ENCODE peak calls at places on chromosome 19, in ten cellular contexts. One of them, this sample, is unnamed.

GRCh38 chr19:44592451-44592890 is 20.9 kb upstream of the IGSF23 start:
- ATAC-seq in CD8-positive, alpha-beta T cell: no peak
- ATAC-seq in activated CD8-positive, alpha-beta memory T cell treated with anti-CD3 and anti-CD28 coated beads, Interleukin-2, amount 10 ng/mL, durations not matched to agents 7 days and 5 days: no peak
- ATAC-seq in stimulated activated naive CD8-positive, alpha-beta T cell treated with anti-CD3 and anti-CD28 coated beads, Interleukin-15, amount 100 ng/mL, for 72 hours: no peak
- ATAC-seq in activated T-helper 17 cell treated with anti-CD3 and anti-CD28 coated beads, Interleukin-2, amount 50 U/mL, for 72 hours: no peak
- ATAC-seq in A549: peak
- ATAC-seq in body of pancreas: peak
- ATAC-seq in left lobe of liver: peak
- ATAC-seq in Right ventricle myocardium superior: peak
- ATAC-seq in activated CD8-positive, alpha-beta T cell treated with anti-CD3 and anti-CD28 coated beads for 36 hours: no peak
- ATAC-seq in this sample: no peak

GRCh38 chr19:3065675-3066357 is 3.5 kb upstream of the TLE5 start:
- ATAC-seq in left lobe of liver: no peak
- ATAC-seq in body of pancreas: peak
- ATAC-seq in stimulated activated naive CD8-positive, alpha-beta T cell treated with anti-CD3 and anti-CD28 coated beads, Interleukin-15, amount 100 ng/mL, for 72 hours: no peak
- ATAC-seq in activated T-helper 17 cell treated with anti-CD3 and anti-CD28 coated beads, Interleukin-2, amount 50 U/mL, for 72 hours: no peak
- ATAC-seq in A549: no peak
- ATAC-seq in activated CD8-positive, alpha-beta memory T cell treated with anti-CD3 and anti-CD28 coated beads, Interleukin-2, amount 10 ng/mL, durations not matched to agents 7 days and 5 days: no peak
- ATAC-seq in Right ventricle myocardium superior: no peak
- ATAC-seq in activated CD8-positive, alpha-beta T cell treated with anti-CD3 and anti-CD28 coated beads for 36 hours: no peak
- ATAC-seq in CD8-positive, alpha-beta T cell: no peak
- ATAC-seq in this sample: no peak

GRCh38 chr19:3931041-3931440 is 1.8 kb upstream of the NMRK2 start:
- ATAC-seq in activated CD8-positive, alpha-beta memory T cell treated with anti-CD3 and anti-CD28 coated beads, Interleukin-2, amount 10 ng/mL, durations not matched to agents 7 days and 5 days: no peak
- ATAC-seq in activated CD8-positive, alpha-beta T cell treated with anti-CD3 and anti-CD28 coated beads for 36 hours: no peak
- ATAC-seq in Right ventricle myocardium superior: peak
- ATAC-seq in A549: no peak
- ATAC-seq in body of pancreas: peak
- ATAC-seq in CD8-positive, alpha-beta T cell: no peak
- ATAC-seq in stimulated activated naive CD8-positive, alpha-beta T cell treated with anti-CD3 and anti-CD28 coated beads, Interleukin-15, amount 100 ng/mL, for 72 hours: no peak
- ATAC-seq in activated T-helper 17 cell treated with anti-CD3 and anti-CD28 coated beads, Interleukin-2, amount 50 U/mL, for 72 hours: no peak
- ATAC-seq in left lobe of liver: peak
- ATAC-seq in this sample: no peak

GRCh38 chr19:48473161-48473966 is 4.2 kb downstream of the CYTH2 start:
- ATAC-seq in activated CD8-positive, alpha-beta T cell treated with anti-CD3 and anti-CD28 coated beads for 36 hours: no peak
- ATAC-seq in body of pancreas: no peak
- ATAC-seq in CD8-positive, alpha-beta T cell: no peak
- ATAC-seq in activated CD8-positive, alpha-beta memory T cell treated with anti-CD3 and anti-CD28 coated beads, Interleukin-2, amount 10 ng/mL, durations not matched to agents 7 days and 5 days: no peak
- ATAC-seq in Right ventricle myocardium superior: no peak
- ATAC-seq in activated T-helper 17 cell treated with anti-CD3 and anti-CD28 coated beads, Interleukin-2, amount 50 U/mL, for 72 hours: no peak
- ATAC-seq in left lobe of liver: no peak
- ATAC-seq in stimulated activated naive CD8-positive, alpha-beta T cell treated with anti-CD3 and anti-CD28 coated beads, Interleukin-15, amount 100 ng/mL, for 72 hours: no peak
- ATAC-seq in A549: no peak
- ATAC-seq in this sample: no peak

GRCh38 chr19:54209748-54210494 is 9.3 kb downstream of the RPS9 start:
- ATAC-seq in body of pancreas: peak
- ATAC-seq in activated CD8-positive, alpha-beta T cell treated with anti-CD3 and anti-CD28 coated beads for 36 hours: no peak
- ATAC-seq in stimulated activated naive CD8-positive, alpha-beta T cell treated with anti-CD3 and anti-CD28 coated beads, Interleukin-15, amount 100 ng/mL, for 72 hours: no peak
- ATAC-seq in activated CD8-positive, alpha-beta memory T cell treated with anti-CD3 and anti-CD28 coated beads, Interleukin-2, amount 10 ng/mL, durations not matched to agents 7 days and 5 days: no peak
- ATAC-seq in activated T-helper 17 cell treated with anti-CD3 and anti-CD28 coated beads, Interleukin-2, amount 50 U/mL, for 72 hours: no peak
- ATAC-seq in CD8-positive, alpha-beta T cell: no peak
- ATAC-seq in left lobe of liver: peak
- ATAC-seq in A549: peak
- ATAC-seq in Right ventricle myocardium superior: peak
- ATAC-seq in this sample: peak

GRCh38 chr19:3620145-3620816 is 6.3 kb downstream of the CACTIN start:
- ATAC-seq in Right ventricle myocardium superior: no peak
- ATAC-seq in activated CD8-positive, alpha-beta T cell treated with anti-CD3 and anti-CD28 coated beads for 36 hours: no peak
- ATAC-seq in body of pancreas: no peak
- ATAC-seq in activated CD8-positive, alpha-beta memory T cell treated with anti-CD3 and anti-CD28 coated beads, Interleukin-2, amount 10 ng/mL, durations not matched to agents 7 days and 5 days: no peak
- ATAC-seq in A549: peak
- ATAC-seq in activated T-helper 17 cell treated with anti-CD3 and anti-CD28 coated beads, Interleukin-2, amount 50 U/mL, for 72 hours: no peak
- ATAC-seq in left lobe of liver: no peak
- ATAC-seq in CD8-positive, alpha-beta T cell: no peak
- ATAC-seq in stimulated activated naive CD8-positive, alpha-beta T cell treated with anti-CD3 and anti-CD28 coated beads, Interleukin-15, amount 100 ng/mL, for 72 hours: no peak
- ATAC-seq in this sample: no peak

GRCh38 chr19:50178320-50178719 is 15.2 kb upstream of the IZUMO2 start:
- ATAC-seq in activated CD8-positive, alpha-beta T cell treated with anti-CD3 and anti-CD28 coated beads for 36 hours: no peak
- ATAC-seq in CD8-positive, alpha-beta T cell: no peak
- ATAC-seq in stimulated activated naive CD8-positive, alpha-beta T cell treated with anti-CD3 and anti-CD28 coated beads, Interleukin-15, amount 100 ng/mL, for 72 hours: no peak
- ATAC-seq in activated T-helper 17 cell treated with anti-CD3 and anti-CD28 coated beads, Interleukin-2, amount 50 U/mL, for 72 hours: no peak
- ATAC-seq in left lobe of liver: no peak
- ATAC-seq in Right ventricle myocardium superior: no peak
- ATAC-seq in activated CD8-positive, alpha-beta memory T cell treated with anti-CD3 and anti-CD28 coated beads, Interleukin-2, amount 10 ng/mL, durations not matched to agents 7 days and 5 days: no peak
- ATAC-seq in A549: no peak
- ATAC-seq in body of pancreas: no peak
- ATAC-seq in this sample: no peak

GRCh38 chr19:55087542-55087935 is 11.9 kb downstream of the EPS8L1 start:
- ATAC-seq in A549: no peak
- ATAC-seq in activated T-helper 17 cell treated with anti-CD3 and anti-CD28 coated beads, Interleukin-2, amount 50 U/mL, for 72 hours: no peak
- ATAC-seq in left lobe of liver: peak
- ATAC-seq in CD8-positive, alpha-beta T cell: no peak
- ATAC-seq in body of pancreas: no peak
- ATAC-seq in stimulated activated naive CD8-positive, alpha-beta T cell treated with anti-CD3 and anti-CD28 coated beads, Interleukin-15, amount 100 ng/mL, for 72 hours: no peak
- ATAC-seq in Right ventricle myocardium superior: peak
- ATAC-seq in activated CD8-positive, alpha-beta T cell treated with anti-CD3 and anti-CD28 coated beads for 36 hours: no peak
- ATAC-seq in activated CD8-positive, alpha-beta memory T cell treated with anti-CD3 and anti-CD28 coated beads, Interleukin-2, amount 10 ng/mL, durations not matched to agents 7 days and 5 days: no peak
- ATAC-seq in this sample: no peak

GRCh38 chr19:8561071-8561764 is 16.0 kb downstream of the MYO1F start:
- ATAC-seq in activated CD8-positive, alpha-beta T cell treated with anti-CD3 and anti-CD28 coated beads for 36 hours: no peak
- ATAC-seq in A549: no peak
- ATAC-seq in left lobe of liver: no peak
- ATAC-seq in Right ventricle myocardium superior: no peak
- ATAC-seq in stimulated activated naive CD8-positive, alpha-beta T cell treated with anti-CD3 and anti-CD28 coated beads, Interleukin-15, amount 100 ng/mL, for 72 hours: no peak
- ATAC-seq in body of pancreas: no peak
- ATAC-seq in activated T-helper 17 cell treated with anti-CD3 and anti-CD28 coated beads, Interleukin-2, amount 50 U/mL, for 72 hours: no peak
- ATAC-seq in activated CD8-positive, alpha-beta memory T cell treated with anti-CD3 and anti-CD28 coated beads, Interleukin-2, amount 10 ng/mL, durations not matched to agents 7 days and 5 days: no peak
- ATAC-seq in CD8-positive, alpha-beta T cell: no peak
- ATAC-seq in this sample: no peak